ENCODE peak calls at places on chromosomes 2 and 18, in seven cellular contexts. One of them, this sample, is unnamed.

GRCh38 chr18:76621184-76621583 is 126.1 kb upstream of the ZNF516 start:
- DNase-seq in brain microvascular endothelial cell: no peak
- DNase-seq in GM12892: no peak
- DNase-seq in heart right ventricle: no peak
- DNase-seq in WTC11: no peak
- DNase-seq in renal cortical epithelial cell: peak; percentile 49
- DNase-seq in stimulated activated CD8-positive, alpha-beta memory T cell treated with anti-CD3 and anti-CD28 coated beads, Interleukin-12 subunit alpha, Interleukin-12 subunit beta, amount 100 ng/mL, for 4 hours: no peak
- DNase-seq in this sample: no peak

GRCh38 chr18:58813821-58814220 is 50.9 kb upstream of the ZNF532 start:
- DNase-seq in brain microvascular endothelial cell: no peak
- DNase-seq in GM12892: no peak
- DNase-seq in heart right ventricle: no peak
- DNase-seq in WTC11: no peak
- DNase-seq in renal cortical epithelial cell: no peak
- DNase-seq in stimulated activated CD8-positive, alpha-beta memory T cell treated with anti-CD3 and anti-CD28 coated beads, Interleukin-12 subunit alpha, Interleukin-12 subunit beta, amount 100 ng/mL, for 4 hours: no peak
- DNase-seq in this sample: no peak

GRCh38 chr2:64394174-64394573 is 59.8 kb upstream of the LGALSL start:
- DNase-seq in brain microvascular endothelial cell: no peak
- DNase-seq in GM12892: no peak
- DNase-seq in heart right ventricle: no peak
- DNase-seq in WTC11: no peak
- DNase-seq in renal cortical epithelial cell: no peak
- DNase-seq in stimulated activated CD8-positive, alpha-beta memory T cell treated with anti-CD3 and anti-CD28 coated beads, Interleukin-12 subunit alpha, Interleukin-12 subunit beta, amount 100 ng/mL, for 4 hours: no peak
- DNase-seq in this sample: no peak

GRCh38 chr2:96521219-96521618 is 15.3 kb upstream of the ARID5A start:
- DNase-seq in brain microvascular endothelial cell: no peak
- DNase-seq in GM12892: no peak
- DNase-seq in heart right ventricle: no peak
- DNase-seq in WTC11: no peak
- DNase-seq in renal cortical epithelial cell: no peak
- DNase-seq in stimulated activated CD8-positive, alpha-beta memory T cell treated with anti-CD3 and anti-CD28 coated beads, Interleukin-12 subunit alpha, Interleukin-12 subunit beta, amount 100 ng/mL, for 4 hours: no peak
- DNase-seq in this sample: no peak

GRCh38 chr2:16506366-16506765 is 159.3 kb downstream of the CYRIA start:
- DNase-seq in brain microvascular endothelial cell: no peak
- DNase-seq in GM12892: no peak
- DNase-seq in heart right ventricle: peak; percentile 30
- DNase-seq in WTC11: no peak
- DNase-seq in renal cortical epithelial cell: no peak
- DNase-seq in stimulated activated CD8-positive, alpha-beta memory T cell treated with anti-CD3 and anti-CD28 coated beads, Interleukin-12 subunit alpha, Interleukin-12 subunit beta, amount 100 ng/mL, for 4 hours: no peak
- DNase-seq in this sample: no peak

GRCh38 chr2:23452397-23452796 is 67.4 kb downstream of the KLHL29 start:
- DNase-seq in brain microvascular endothelial cell: no peak
- DNase-seq in GM12892: no peak
- DNase-seq in heart right ventricle: no peak
- DNase-seq in WTC11: no peak
- DNase-seq in renal cortical epithelial cell: no peak
- DNase-seq in stimulated activated CD8-positive, alpha-beta memory T cell treated with anti-CD3 and anti-CD28 coated beads, Interleukin-12 subunit alpha, Interleukin-12 subunit beta, amount 100 ng/mL, for 4 hours: no peak
- DNase-seq in this sample: no peak

GRCh38 chr2:218833023-218833609 is 1.5 kb upstream of the PRKAG3 start:
- DNase-seq in brain microvascular endothelial cell: no peak
- DNase-seq in GM12892: no peak
- DNase-seq in heart right ventricle: no peak
- DNase-seq in WTC11: no peak
- DNase-seq in renal cortical epithelial cell: no peak
- DNase-seq in stimulated activated CD8-positive, alpha-beta memory T cell treated with anti-CD3 and anti-CD28 coated beads, Interleukin-12 subunit alpha, Interleukin-12 subunit beta, amount 100 ng/mL, for 4 hours: no peak
- DNase-seq in this sample: no peak

GRCh38 chr2:239113164-239113563 is 265.3 kb downstream of the TWIST2 start:
- DNase-seq in brain microvascular endothelial cell: no peak
- DNase-seq in GM12892: no peak
- DNase-seq in heart right ventricle: no peak
- DNase-seq in WTC11: no peak
- DNase-seq in renal cortical epithelial cell: peak; percentile 44
- DNase-seq in stimulated activated CD8-positive, alpha-beta memory T cell treated with anti-CD3 and anti-CD28 coated beads, Interleukin-12 subunit alpha, Interleukin-12 subunit beta, amount 100 ng/mL, for 4 hours: no peak
- DNase-seq in this sample: no peak

GRCh38 chr2:74014813-74015212 is 30.1 kb downstream of the TET3 start:
- DNase-seq in brain microvascular endothelial cell: no peak
- DNase-seq in GM12892: no peak
- DNase-seq in heart right ventricle: no peak
- DNase-seq in WTC11: no peak
- DNase-seq in renal cortical epithelial cell: no peak
- DNase-seq in stimulated activated CD8-positive, alpha-beta memory T cell treated with anti-CD3 and anti-CD28 coated beads, Interleukin-12 subunit alpha, Interleukin-12 subunit beta, amount 100 ng/mL, for 4 hours: no peak
- DNase-seq in this sample: no peak

GRCh38 chr2:48146552-48146951 is 240.3 kb upstream of the FBXO11 start:
- DNase-seq in brain microvascular endothelial cell: no peak
- DNase-seq in GM12892: no peak
- DNase-seq in heart right ventricle: no peak
- DNase-seq in WTC11: no peak
- DNase-seq in renal cortical epithelial cell: no peak
- DNase-seq in stimulated activated CD8-positive, alpha-beta memory T cell treated with anti-CD3 and anti-CD28 coated beads, Interleukin-12 subunit alpha, Interleukin-12 subunit beta, amount 100 ng/mL, for 4 hours: no peak
- DNase-seq in this sample: no peak

GRCh38 chr2:210174086-210174485 is 2.9 kb upstream of the KANSL1L start:
- DNase-seq in brain microvascular endothelial cell: no peak
- DNase-seq in GM12892: no peak
- DNase-seq in heart right ventricle: no peak
- DNase-seq in WTC11: no peak
- DNase-seq in renal cortical epithelial cell: no peak
- DNase-seq in stimulated activated CD8-positive, alpha-beta memory T cell treated with anti-CD3 and anti-CD28 coated beads, Interleukin-12 subunit alpha, Interleukin-12 subunit beta, amount 100 ng/mL, for 4 hours: no peak
- DNase-seq in this sample: no peak

GRCh38 chr2:232871835-232872736 is 2.0 kb downstream of the SNORC start:
- DNase-seq in brain microvascular endothelial cell: no peak
- DNase-seq in GM12892: no peak
- DNase-seq in heart right ventricle: no peak
- DNase-seq in WTC11: no peak
- DNase-seq in renal cortical epithelial cell: no peak
- DNase-seq in stimulated activated CD8-positive, alpha-beta memory T cell treated with anti-CD3 and anti-CD28 coated beads, Interleukin-12 subunit alpha, Interleukin-12 subunit beta, amount 100 ng/mL, for 4 hours: no peak
- DNase-seq in this sample: no peak

GRCh38 chr2:200253631-200254030 is 52.9 kb upstream of the SPATS2L start:
- DNase-seq in brain microvascular endothelial cell: peak; percentile 39
- DNase-seq in GM12892: no peak
- DNase-seq in heart right ventricle: no peak
- DNase-seq in WTC11: no peak
- DNase-seq in renal cortical epithelial cell: peak; percentile 9
- DNase-seq in stimulated activated CD8-positive, alpha-beta memory T cell treated with anti-CD3 and anti-CD28 coated beads, Interleukin-12 subunit alpha, Interleukin-12 subunit beta, amount 100 ng/mL, for 4 hours: no peak
- DNase-seq in this sample: no peak

GRCh38 chr2:5697554-5697953 is 5.4 kb downstream of the SOX11 start:
- DNase-seq in brain microvascular endothelial cell: no peak
- DNase-seq in GM12892: no peak
- DNase-seq in heart right ventricle: no peak
- DNase-seq in WTC11: no peak
- DNase-seq in renal cortical epithelial cell: no peak
- DNase-seq in stimulated activated CD8-positive, alpha-beta memory T cell treated with anti-CD3 and anti-CD28 coated beads, Interleukin-12 subunit alpha, Interleukin-12 subunit beta, amount 100 ng/mL, for 4 hours: no peak
- DNase-seq in this sample: no peak

GRCh38 chr2:237235383-237236095 is 149.8 kb downstream of the COPS8 start:
- DNase-seq in brain microvascular endothelial cell: peak; percentile 60
- DNase-seq in GM12892: no peak
- DNase-seq in heart right ventricle: peak; percentile 73
- DNase-seq in WTC11: no peak
- DNase-seq in renal cortical epithelial cell: peak; percentile 95
- DNase-seq in stimulated activated CD8-positive, alpha-beta memory T cell treated with anti-CD3 and anti-CD28 coated beads, Interleukin-12 subunit alpha, Interleukin-12 subunit beta, amount 100 ng/mL, for 4 hours: no peak
- DNase-seq in this sample: no peak

GRCh38 chr2:112706170-112706664 is 14.6 kb upstream of the NT5DC4 start:
- DNase-seq in brain microvascular endothelial cell: peak; percentile 93
- DNase-seq in GM12892: no peak
- DNase-seq in heart right ventricle: no peak
- DNase-seq in WTC11: no peak
- DNase-seq in renal cortical epithelial cell: peak; percentile 28
- DNase-seq in stimulated activated CD8-positive, alpha-beta memory T cell treated with anti-CD3 and anti-CD28 coated beads, Interleukin-12 subunit alpha, Interleukin-12 subunit beta, amount 100 ng/mL, for 4 hours: no peak
- DNase-seq in this sample: no peak